ENCODE peak calls at places on chromosomes 3 and 15, in four cellular contexts. W, N, D and T are unnamed samples.

GRCh38 chr3:24670871-24671270 is 176.2 kb upstream of the THRB start:
- DNase-seq in W (no peak), N (no peak), D (no peak), T (no peak)

GRCh38 chr3:138371070-138371950 is 22.9 kb downstream of the MRAS start:
- DNase-seq in W (peak), N (no peak), D (no peak), T (no peak)

GRCh38 chr3:139455855-139456254 is 20.5 kb downstream of the RBP2 start:
- DNase-seq in W (no peak), N (no peak), D (no peak), T (no peak)

GRCh38 chr3:141091416-141091815 is 40.3 kb downstream of the SPSB4 start:
- DNase-seq in W (no peak), N (no peak), D (no peak), T (no peak)

GRCh38 chr3:197750396-197750831 is 731 bp downstream of the FYTTD1 start:
- DNase-seq in W (peak), N (peak), D (peak), T (peak)

GRCh38 chr3:53804697-53805462 is 41.3 kb downstream of the CHDH start:
- DNase-seq in W (peak), N (no peak), D (no peak), T (no peak)

GRCh38 chr15:76151599-76151974 is 91.8 kb downstream of the TMEM266 start:
- DNase-seq in W (no peak), N (no peak), D (no peak), T (no peak)

GRCh38 chr3:159796744-159797143 is 191.9 kb upstream of the IL12A start:
- DNase-seq in W (no peak), N (no peak), D (no peak), T (no peak)

GRCh38 chr15:26391556-26392229 is 381.2 kb downstream of the GABRB3 start:
- DNase-seq in W (no peak), N (no peak), D (no peak), T (no peak)

GRCh38 chr3:54822206-54822605 is 105.7 kb downstream of the LRTM1 start:
- DNase-seq in W (no peak), N (no peak), D (no peak), T (peak)

GRCh38 chr3:144875251-144875650 is 903.6 kb downstream of the DIPK2A start:
- DNase-seq in W (no peak), N (no peak), D (no peak), T (no peak)

GRCh38 chr3:115523467-115523866 is 99.8 kb upstream of the GAP43 start:
- DNase-seq in W (no peak), N (no peak), D (no peak), T (no peak)

GRCh38 chr3:31581660-31582059 is 48.9 kb downstream of the STT3B start:
- DNase-seq in W (no peak), N (no peak), D (no peak), T (no peak)

GRCh38 chr3:124131158-124132115 is 139.5 kb upstream of the ROPN1 start:
- DNase-seq in W (no peak), N (no peak), D (no peak), T (no peak)

GRCh38 chr3:111592143-111592542 is 3.0 kb downstream of the ZBED2 start:
- DNase-seq in W (no peak), N (no peak), D (no peak), T (no peak)

DNA sequence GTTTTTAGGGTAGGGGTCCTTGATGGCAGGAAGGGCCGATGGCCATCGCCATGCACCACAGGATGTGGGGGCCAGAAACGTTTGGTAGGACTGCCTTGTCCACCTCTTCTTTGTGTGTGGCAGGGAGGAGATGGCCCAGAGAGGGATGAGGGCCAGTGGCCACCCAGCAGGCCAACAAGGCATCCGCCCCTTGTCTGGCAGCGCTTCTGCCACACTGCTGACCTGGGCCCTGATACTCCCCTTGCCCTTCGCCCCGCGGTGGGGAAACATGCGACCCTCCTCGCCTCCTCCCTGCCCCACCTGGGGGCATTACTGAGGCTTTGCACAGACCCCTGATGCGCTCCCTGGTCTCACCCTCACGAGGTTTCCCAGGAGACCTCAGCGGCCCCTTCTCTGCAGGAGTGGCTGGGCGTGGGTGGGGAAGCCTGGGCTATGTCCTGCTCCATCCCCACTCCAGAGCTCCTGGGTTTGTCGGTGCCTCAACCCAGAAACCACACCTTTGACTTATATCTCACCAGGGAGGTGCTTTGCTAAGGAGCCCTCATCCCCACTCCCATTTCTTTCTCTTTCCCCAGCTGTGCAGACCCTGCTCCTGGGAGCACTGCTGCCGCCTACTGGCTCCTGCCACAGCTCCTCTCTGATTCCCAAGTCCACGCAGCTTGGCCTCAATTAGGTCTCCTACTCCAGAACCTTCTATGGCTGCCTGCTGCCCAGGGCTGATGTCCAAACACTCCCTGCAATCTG is 38.7 kb downstream of the FEM1B start:
- DNase-seq in W (no peak), N (no peak), D (peak), T (no peak)
- TF ChIP-seq CTCF in W (peak), N (no peak), D (no peak), T (no peak)

GRCh38 chr3:102087236-102087635 is 237.9 kb downstream of the NFKBIZ start:
- DNase-seq in W (no peak), N (no peak), D (no peak), T (no peak)
- TF ChIP-seq CTCF in W (no peak), N (no peak), D (no peak), T (no peak)

GRCh38 chr15:46174122-46174521 is 539.3 kb downstream of the SQOR start:
- DNase-seq in W (no peak), N (no peak), D (no peak), T (no peak)

GRCh38 chr15:46177219-46177618 is 542.4 kb downstream of the SQOR start:
- DNase-seq in W (no peak), N (no peak), D (no peak), T (no peak)

DNA sequence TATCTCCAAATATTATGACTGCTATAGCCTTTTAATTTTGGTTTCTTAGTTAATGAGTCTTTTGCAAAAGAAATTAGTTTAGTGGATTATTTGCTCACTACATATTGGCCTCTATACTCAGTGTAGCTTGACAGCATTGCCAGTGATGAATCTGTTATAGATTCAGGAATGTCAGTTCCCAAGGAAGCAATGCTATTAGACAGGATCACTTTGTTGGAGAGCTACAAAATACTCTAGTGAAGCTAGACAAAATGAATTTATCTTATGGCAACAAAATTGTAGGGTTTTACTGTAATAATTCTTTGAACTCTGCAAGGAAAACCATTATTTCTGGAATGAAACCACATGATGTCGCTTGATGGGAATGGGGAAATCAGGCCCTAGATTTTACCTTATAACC is 543.3 kb downstream of the SQOR start:
- DNase-seq in W (no peak), N (no peak), D (no peak), T (no peak)
- TF ChIP-seq CTCF in W (no peak), N (no peak), D (no peak), T (no peak)

DNA sequence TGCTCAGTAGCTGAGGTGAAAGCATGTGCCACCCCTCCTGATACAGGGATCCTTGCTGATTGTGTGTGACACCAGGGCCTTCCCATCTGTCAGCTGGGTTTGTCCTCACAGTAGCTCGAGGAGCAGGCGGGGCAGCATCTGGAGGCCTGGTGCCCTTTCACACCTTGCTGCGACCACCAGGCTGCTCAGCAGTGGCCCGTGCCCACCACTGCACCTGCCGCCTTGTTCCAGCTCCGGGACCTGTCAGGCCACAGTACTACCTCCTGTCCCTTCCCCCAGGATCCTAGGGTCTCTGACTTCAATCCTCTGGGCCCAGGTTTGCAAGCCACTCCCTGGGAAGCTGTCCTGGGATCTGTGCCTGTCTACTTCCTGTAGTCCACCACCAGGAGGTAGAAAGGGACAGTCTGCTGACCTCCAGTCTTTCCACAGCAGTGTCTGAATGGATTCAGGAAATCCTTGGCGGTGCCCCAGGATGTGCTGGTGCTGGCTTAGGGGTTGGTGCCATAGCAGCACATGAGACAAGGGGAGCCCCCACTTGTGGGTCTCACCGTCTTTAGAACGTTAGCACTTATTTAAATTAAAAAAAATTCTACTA is 27.5 kb downstream of the APBA2 start:
- DNase-seq in W (no peak), N (no peak), D (no peak), T (no peak)
- TF ChIP-seq CTCF in W (no peak), N (no peak), D (no peak), T (no peak)